ENCODE peak calls at places on chromosomes 4 and X, in eight cellular contexts. H, F, Z, G, B, A, X and U are unnamed samples.

GRCh38 chr4:22253431-22253830 is 262.4 kb downstream of the ADGRA3 start:
- DNase-seq in F (no peak), A (no peak), H (no peak), Z (no peak), G (no peak), X (no peak), B (no peak), U (no peak)

GRCh38 chr4:123919576-123920098 is 523.0 kb downstream of the SPRY1 start:
- DNase-seq in H (no peak), X (no peak), B (no peak), F (no peak), G (no peak), Z (no peak), A (no peak), U (no peak)

GRCh38 chr4:186351672-186352194 is 85.7 kb downstream of the F11 start:
- DNase-seq in G (no peak), F (no peak), A (no peak), X (no peak), B (no peak), H (no peak), Z (no peak), U (no peak)

GRCh38 chrX:69085826-69086225 is 79.4 kb downstream of the PJA1 start:
- DNase-seq in A (no peak), F (no peak), X (no peak), H (no peak), B (no peak), G (no peak), Z (peak), U (no peak)

GRCh38 chrX:46913710-46914109 is 1.5 kb downstream of the JADE3 start:
- DNase-seq in Z (no peak), X (peak), F (peak), G (no peak), H (peak), B (peak), A (peak), U (peak)

GRCh38 chr4:172830295-172830764 is 338.3 kb upstream of the GALNT7 start:
- DNase-seq in A (no peak), G (no peak), X (peak), B (peak), Z (no peak), F (peak), H (peak), U (no peak)

GRCh38 chr4:140924761-140925392 is 168.7 kb upstream of the TBC1D9 start:
- DNase-seq in X (no peak), F (no peak), G (no peak), Z (no peak), B (no peak), A (no peak), H (no peak), U (no peak)

GRCh38 chr4:21304061-21304541 is 603.8 kb downstream of the PACRGL start:
- DNase-seq in G (no peak), B (peak), Z (peak), X (no peak), H (peak), F (no peak), A (no peak), U (no peak)

GRCh38 chr4:113645771-113646455 is 115.6 kb downstream of the CAMK2D start:
- DNase-seq in A (peak), X (peak), B (peak), F (peak), G (peak), H (no peak), Z (no peak), U (peak)

GRCh38 chrX:115560978-115561604 is at the start of gene PLS3:
- DNase-seq in F (peak), X (peak), Z (peak), G (peak), B (peak), H (peak), A (peak), U (peak)

GRCh38 chr4:156958276-156959074 is 13.1 kb downstream of the PDGFC start:
- DNase-seq in A (no peak), G (no peak), B (peak), Z (no peak), X (peak), F (no peak), H (no peak), U (no peak)

GRCh38 chr4:105969575-105969974 is 74.3 kb downstream of the NPNT start:
- DNase-seq in Z (no peak), G (no peak), B (no peak), F (no peak), A (no peak), X (no peak), H (no peak), U (no peak)
- H3K4me3 ChIP-seq in Z (no peak), G (no peak), B (no peak), F (no peak), A (no peak), X (no peak), H (no peak), U (no peak)

DNA sequence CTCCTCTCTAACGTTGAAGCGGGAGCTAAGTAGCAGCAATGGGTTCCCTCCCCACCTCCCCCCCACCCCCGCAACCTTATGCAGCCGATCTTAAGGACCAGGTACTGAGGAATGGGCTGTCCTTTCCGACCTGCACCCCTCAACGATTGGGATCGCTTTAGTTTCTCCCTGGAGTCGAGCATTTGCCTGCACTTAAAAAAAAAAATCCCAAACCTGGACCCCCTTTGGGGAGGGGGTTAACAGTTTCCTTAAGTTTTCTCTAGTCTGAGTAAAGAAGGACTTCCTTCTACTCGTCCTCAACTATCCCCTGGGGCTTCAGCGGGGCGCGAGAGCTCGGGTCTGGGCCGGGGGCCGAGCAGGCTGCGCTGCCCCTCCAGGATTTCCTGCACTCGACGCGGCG is 25.7 kb upstream of the BCORL1 start:
- DNase-seq in H (no peak), A (no peak), G (no peak), B (no peak), Z (no peak), X (no peak), F (no peak), U (no peak)
- H3K4me3 ChIP-seq in H (peak), A (no peak), G (peak), B (peak), Z (peak), X (no peak), F (peak), U (no peak)

DNA sequence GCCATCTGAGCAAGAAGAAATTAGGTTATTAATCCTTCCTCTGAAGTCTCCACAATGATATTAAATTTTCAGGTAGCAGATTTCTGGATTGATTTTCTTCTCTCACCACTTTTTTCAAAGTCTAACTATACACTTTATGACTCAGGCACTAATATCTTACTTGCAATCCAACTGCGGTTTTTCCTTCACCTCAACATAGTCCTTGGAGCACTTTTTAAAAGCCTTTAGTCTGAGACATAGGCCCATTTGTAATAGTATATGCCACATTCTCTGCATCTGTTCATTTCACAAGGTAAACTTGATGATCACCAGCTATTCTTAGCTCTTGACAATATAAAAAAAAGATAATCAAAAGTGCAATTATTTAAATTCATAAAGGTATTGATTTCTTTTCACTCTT is 55.9 kb upstream of the EDNRA start:
- DNase-seq in A (no peak), X (peak), Z (no peak), F (no peak), B (peak), G (no peak), H (no peak), U (no peak)
- H3K4me3 ChIP-seq in A (no peak), X (no peak), Z (no peak), F (no peak), B (no peak), G (no peak), H (no peak), U (no peak)

GRCh38 chrX:154526901-154527675 is 11.1 kb upstream of the FAM3A start:
- DNase-seq in F (peak), G (peak), A (peak), H (peak), B (peak), Z (peak), X (peak), U (no peak)
- H3K4me3 ChIP-seq in F (peak), G (peak), A (no peak), H (no peak), B (peak), Z (peak), X (peak), U (peak)

GRCh38 chr4:1857931-1858330 is 2.0 kb upstream of the LETM1 start:
- DNase-seq in G (no peak), B (no peak), X (no peak), A (peak), Z (no peak), F (no peak), H (no peak), U (no peak)
- H3K4me3 ChIP-seq in G (no peak), B (no peak), X (no peak), A (no peak), Z (no peak), F (no peak), H (no peak), U (no peak)

GRCh38 chr4:44446801-44447562 is 1.6 kb downstream of the KCTD8 start:
- DNase-seq in Z (peak), X (no peak), A (no peak), F (no peak), G (no peak), H (no peak), B (no peak), U (no peak)

GRCh38 chr4:44448548-44449443 is at the start of gene KCTD8:
- DNase-seq in A (peak), G (peak), Z (peak), H (peak), F (peak), B (peak), X (peak), U (peak)

GRCh38 chr4:44447563-44448504 is 775 bp downstream of the KCTD8 start:
- DNase-seq in Z (peak), G (no peak), F (peak), H (peak), X (peak), A (no peak), B (peak), U (no peak)

GRCh38 chr4:44446191-44446590 is 2.4 kb downstream of the KCTD8 start:
- DNase-seq in H (no peak), B (no peak), A (no peak), G (no peak), Z (no peak), F (no peak), X (no peak), U (no peak)
- H3K4me3 ChIP-seq in H (peak), B (no peak), A (no peak), G (peak), Z (peak), F (no peak), X (no peak), U (no peak)

GRCh38 chrX:18617351-18617750 is 54.6 kb downstream of the RS1 start:
- DNase-seq in F (peak), Z (no peak), A (peak), X (peak), G (peak), H (peak), B (peak), U (no peak)
- H3K4me3 ChIP-seq in F (no peak), Z (no peak), A (no peak), X (peak), G (no peak), H (no peak), B (no peak), U (no peak)

GRCh38 chrX:133984857-133985163 is 584 bp downstream of the GPC3 start:
- DNase-seq in H (no peak), G (no peak), F (no peak), B (no peak), Z (no peak), X (no peak), A (no peak), U (no peak)
- H3K4me3 ChIP-seq in H (peak), G (no peak), F (no peak), B (no peak), Z (no peak), X (no peak), A (no peak), U (no peak)

DNA sequence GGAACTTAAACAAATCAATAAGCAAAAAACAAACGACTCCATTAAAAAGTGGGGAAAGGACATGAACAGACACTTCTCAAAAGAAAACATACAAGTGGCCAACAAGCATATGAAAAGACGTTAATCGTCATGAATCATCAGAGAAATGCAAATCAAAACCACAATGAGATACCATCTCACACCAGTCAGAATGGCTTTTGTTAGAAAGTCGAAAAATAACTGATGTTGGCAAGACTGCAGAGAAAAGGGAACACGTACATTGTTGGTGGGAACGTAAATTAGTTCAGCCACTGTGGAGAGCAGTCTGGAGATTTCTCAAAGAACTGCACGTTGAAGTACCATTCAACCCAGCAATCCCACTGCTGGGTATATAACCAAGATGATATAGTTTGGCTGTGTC is 23.7 kb downstream of the NEUROG2 start:
- DNase-seq in F (no peak), Z (no peak), B (no peak), X (no peak), G (no peak), A (no peak), H (no peak), U (no peak)
- H3K4me3 ChIP-seq in F (no peak), Z (no peak), B (no peak), X (no peak), G (no peak), A (no peak), H (no peak), U (no peak)

DNA sequence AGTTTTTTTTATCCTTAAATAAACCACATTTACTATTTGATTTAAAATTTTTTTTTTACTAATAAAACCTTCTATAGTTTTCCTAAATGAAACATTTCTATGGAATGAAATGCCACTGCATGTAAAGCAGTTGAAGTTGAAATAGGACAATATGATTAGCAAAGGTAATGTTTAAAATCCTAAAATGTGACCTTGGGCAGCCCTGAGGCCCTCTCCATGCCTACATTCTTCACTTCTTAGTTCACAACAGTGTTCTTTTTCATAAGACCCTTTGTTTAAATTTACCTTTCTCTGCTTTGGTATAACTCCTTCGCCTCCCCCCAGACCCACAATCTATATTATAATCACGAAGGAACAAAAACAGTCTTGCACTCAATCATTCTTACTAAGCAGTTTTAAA is 124.4 kb upstream of the NAP1L5 start:
- DNase-seq in B (no peak), H (no peak), Z (no peak), A (no peak), X (no peak), G (no peak), F (no peak), U (no peak)
- H3K4me3 ChIP-seq in B (peak), H (peak), Z (no peak), A (peak), X (peak), G (peak), F (peak), U (peak)